ENCODE peak calls at places on chromosome 17, in ten cellular contexts. E is skeletal muscle cell, L is NCI-H748 treated with DMSO at 0.1 percent for 48 hours, H is activated T-helper 1 cell treated with Interleukin-2 at 50 U/mL for 16 hours, J is amniotic stem cell, G is neural progenitor cell, Y is T-cell, S is NCI-H1694 treated with DMSO at 0.1 percent for 48 hours, N is Daoy, D is A549. Z is an unnamed sample.

GRCh38 chr17:62823111-62823895 is 15.2 kb upstream of the MARCHF10 start:
- DNase-seq in H (no peak), E (no peak), D (no peak), N (peak; percentile 46), G (no peak), Y (no peak), J (no peak), S (no peak), L (no peak), Z (no peak)

GRCh38 chr17:76272541-76273434 is 7.6 kb downstream of the UBALD2 start:
- DNase-seq in D (no peak), S (no peak), N (no peak), E (no peak), L (no peak), Y (no peak), H (no peak), G (no peak), J (no peak), Z (no peak)

GRCh38 chr17:59154335-59154720 is 658 bp downstream of the SKA2 start:
- DNase-seq in D (no peak), L (no peak), G (peak; percentile 75), E (no peak), H (peak; percentile 5), Y (peak; percentile 4), J (no peak), N (peak; percentile 63), S (no peak), Z (peak; percentile 89)

GRCh38 chr17:41009936-41010335 is 1.0 kb upstream of the KRTAP3-1 start:
- DNase-seq in G (no peak), N (no peak), D (no peak), Y (no peak), J (no peak), S (no peak), H (no peak), L (no peak), E (no peak), Z (no peak)

GRCh38 chr17:34151081-34151480 is 104.0 kb upstream of the CCL2 start:
- DNase-seq in Y (no peak), D (no peak), J (no peak), H (no peak), S (no peak), L (no peak), G (no peak), E (no peak), N (peak; percentile 85), Z (no peak)

GRCh38 chr17:78384479-78385175 is 6.2 kb downstream of the PGS1 start:
- DNase-seq in D (no peak), E (no peak), J (no peak), H (no peak), Y (no peak), S (no peak), L (no peak), N (no peak), G (no peak), Z (no peak)

GRCh38 chr17:2347805-2348685 is 10.7 kb downstream of the SGSM2 start:
- DNase-seq in E (peak; percentile 66), G (peak; percentile 92), S (peak; percentile 64), D (peak; percentile 47), H (no peak), Y (no peak), L (peak; percentile 83), N (peak; percentile 39), J (peak; percentile 32), Z (peak; percentile 99)

GRCh38 chr17:74453665-74454196 is 12.7 kb upstream of the CD300A start:
- DNase-seq in D (peak; percentile 98), G (peak; percentile 97), L (no peak), Y (no peak), N (no peak), E (no peak), J (no peak), H (peak; percentile 50), S (no peak), Z (no peak)

GRCh38 chr17:38595892-38596291 is 9.9 kb downstream of the SRCIN1 start:
- DNase-seq in G (peak; percentile 23), E (no peak), J (no peak), Y (no peak), S (no peak), N (no peak), H (no peak), L (no peak), D (no peak), Z (no peak)